ENCODE peak calls at places on chromosomes 5 and 9, in eight cellular contexts. One of them, this sample, is unnamed.

GRCh38 chr9:135198144-135198543 is 110.7 kb downstream of the OLFM1 start:
- DNase-seq in GM23338: no peak
- DNase-seq in ureter: no peak
- DNase-seq in posterior cingulate gyrus: no peak
- DNase-seq in HS-5: no peak
- DNase-seq in neural progenitor cell: no peak
- DNase-seq in Caco-2: no peak
- DNase-seq in stimulated activated CD8-positive, alpha-beta memory T cell treated with anti-CD3 and anti-CD28 coated beads, Interleukin-7, amount 100 ng/mL, for 24 hours: no peak
- DNase-seq in this sample: peak; percentile 53

GRCh38 chr9:86357091-86357866 is 3.1 kb upstream of the TUT7 start:
- DNase-seq in GM23338: no peak
- DNase-seq in ureter: no peak
- DNase-seq in posterior cingulate gyrus: no peak
- DNase-seq in HS-5: no peak
- DNase-seq in neural progenitor cell: no peak
- DNase-seq in Caco-2: no peak
- DNase-seq in stimulated activated CD8-positive, alpha-beta memory T cell treated with anti-CD3 and anti-CD28 coated beads, Interleukin-7, amount 100 ng/mL, for 24 hours: no peak
- DNase-seq in this sample: no peak

GRCh38 chr5:150263801-150264621 is 25.6 kb downstream of the CAMK2A start:
- DNase-seq in GM23338: no peak
- DNase-seq in ureter: peak; percentile 58
- DNase-seq in posterior cingulate gyrus: no peak
- DNase-seq in HS-5: peak; percentile 72
- DNase-seq in neural progenitor cell: no peak
- DNase-seq in Caco-2: no peak
- DNase-seq in stimulated activated CD8-positive, alpha-beta memory T cell treated with anti-CD3 and anti-CD28 coated beads, Interleukin-7, amount 100 ng/mL, for 24 hours: no peak
- DNase-seq in this sample: peak; percentile 38

GRCh38 chr9:90838098-90838497 is 36.5 kb downstream of the SYK start:
- DNase-seq in GM23338: peak; percentile 5
- DNase-seq in ureter: peak; percentile 12
- DNase-seq in posterior cingulate gyrus: no peak
- DNase-seq in HS-5: no peak
- DNase-seq in neural progenitor cell: no peak
- DNase-seq in Caco-2: no peak
- DNase-seq in stimulated activated CD8-positive, alpha-beta memory T cell treated with anti-CD3 and anti-CD28 coated beads, Interleukin-7, amount 100 ng/mL, for 24 hours: no peak
- DNase-seq in this sample: no peak

GRCh38 chr9:70590264-70590646 is 175.8 kb upstream of the KLF9 start:
- DNase-seq in GM23338: no peak
- DNase-seq in ureter: no peak
- DNase-seq in posterior cingulate gyrus: no peak
- DNase-seq in HS-5: no peak
- DNase-seq in neural progenitor cell: no peak
- DNase-seq in Caco-2: no peak
- DNase-seq in stimulated activated CD8-positive, alpha-beta memory T cell treated with anti-CD3 and anti-CD28 coated beads, Interleukin-7, amount 100 ng/mL, for 24 hours: no peak
- DNase-seq in this sample: no peak

GRCh38 chr5:135535820-135536801 is at the start of gene NEUROG1:
- DNase-seq in GM23338: peak; percentile 91
- DNase-seq in ureter: no peak
- DNase-seq in posterior cingulate gyrus: no peak
- DNase-seq in HS-5: no peak
- DNase-seq in neural progenitor cell: peak; percentile 96
- DNase-seq in Caco-2: no peak
- DNase-seq in stimulated activated CD8-positive, alpha-beta memory T cell treated with anti-CD3 and anti-CD28 coated beads, Interleukin-7, amount 100 ng/mL, for 24 hours: no peak
- DNase-seq in this sample: peak; percentile 93

GRCh38 chr5:73615085-73615484 is 10.9 kb upstream of the ARHGEF28 start:
- DNase-seq in GM23338: no peak
- DNase-seq in ureter: no peak
- DNase-seq in posterior cingulate gyrus: no peak
- DNase-seq in HS-5: no peak
- DNase-seq in neural progenitor cell: no peak
- DNase-seq in Caco-2: no peak
- DNase-seq in stimulated activated CD8-positive, alpha-beta memory T cell treated with anti-CD3 and anti-CD28 coated beads, Interleukin-7, amount 100 ng/mL, for 24 hours: no peak
- DNase-seq in this sample: no peak

GRCh38 chr9:2576631-2577030 is 45.0 kb upstream of the VLDLR start:
- DNase-seq in GM23338: no peak
- DNase-seq in ureter: no peak
- DNase-seq in posterior cingulate gyrus: no peak
- DNase-seq in HS-5: no peak
- DNase-seq in neural progenitor cell: no peak
- DNase-seq in Caco-2: no peak
- DNase-seq in stimulated activated CD8-positive, alpha-beta memory T cell treated with anti-CD3 and anti-CD28 coated beads, Interleukin-7, amount 100 ng/mL, for 24 hours: no peak
- DNase-seq in this sample: no peak

GRCh38 chr9:134889386-134890214 is 9.0 kb downstream of the FCN2 start:
- DNase-seq in GM23338: no peak
- DNase-seq in ureter: no peak
- DNase-seq in posterior cingulate gyrus: no peak
- DNase-seq in HS-5: no peak
- DNase-seq in neural progenitor cell: no peak
- DNase-seq in Caco-2: no peak
- DNase-seq in stimulated activated CD8-positive, alpha-beta memory T cell treated with anti-CD3 and anti-CD28 coated beads, Interleukin-7, amount 100 ng/mL, for 24 hours: no peak
- DNase-seq in this sample: no peak

GRCh38 chr5:113678924-113679575 is 165.6 kb downstream of the YTHDC2 start:
- DNase-seq in GM23338: peak; percentile 78
- DNase-seq in ureter: no peak
- DNase-seq in posterior cingulate gyrus: peak; percentile 30
- DNase-seq in HS-5: peak; percentile 31
- DNase-seq in neural progenitor cell: peak; percentile 77
- DNase-seq in Caco-2: no peak
- DNase-seq in stimulated activated CD8-positive, alpha-beta memory T cell treated with anti-CD3 and anti-CD28 coated beads, Interleukin-7, amount 100 ng/mL, for 24 hours: no peak
- DNase-seq in this sample: peak; percentile 67

GRCh38 chr9:18909140-18910018 is 123.6 kb downstream of the SAXO1 start:
- DNase-seq in GM23338: no peak
- DNase-seq in ureter: no peak
- DNase-seq in posterior cingulate gyrus: no peak
- DNase-seq in HS-5: no peak
- DNase-seq in neural progenitor cell: no peak
- DNase-seq in Caco-2: no peak
- DNase-seq in stimulated activated CD8-positive, alpha-beta memory T cell treated with anti-CD3 and anti-CD28 coated beads, Interleukin-7, amount 100 ng/mL, for 24 hours: no peak
- DNase-seq in this sample: no peak

GRCh38 chr9:110655723-110656641 is 12.6 kb upstream of the MUSK start:
- DNase-seq in GM23338: no peak
- DNase-seq in ureter: peak; percentile 47
- DNase-seq in posterior cingulate gyrus: no peak
- DNase-seq in HS-5: peak; percentile 37
- DNase-seq in neural progenitor cell: no peak
- DNase-seq in Caco-2: no peak
- DNase-seq in stimulated activated CD8-positive, alpha-beta memory T cell treated with anti-CD3 and anti-CD28 coated beads, Interleukin-7, amount 100 ng/mL, for 24 hours: no peak
- DNase-seq in this sample: no peak

GRCh38 chr9:133003671-133004090 is 25.2 kb downstream of the GFI1B start:
- DNase-seq in GM23338: peak; percentile 70
- DNase-seq in ureter: no peak
- DNase-seq in posterior cingulate gyrus: no peak
- DNase-seq in HS-5: no peak
- DNase-seq in neural progenitor cell: peak; percentile 63
- DNase-seq in Caco-2: no peak
- DNase-seq in stimulated activated CD8-positive, alpha-beta memory T cell treated with anti-CD3 and anti-CD28 coated beads, Interleukin-7, amount 100 ng/mL, for 24 hours: no peak
- DNase-seq in this sample: peak; percentile 71

GRCh38 chr5:35857606-35858205 is 1.0 kb downstream of the IL7R start:
- DNase-seq in GM23338: no peak
- DNase-seq in ureter: no peak
- DNase-seq in posterior cingulate gyrus: no peak
- DNase-seq in HS-5: peak; percentile 96
- DNase-seq in neural progenitor cell: no peak
- DNase-seq in Caco-2: no peak
- DNase-seq in stimulated activated CD8-positive, alpha-beta memory T cell treated with anti-CD3 and anti-CD28 coated beads, Interleukin-7, amount 100 ng/mL, for 24 hours: no peak
- DNase-seq in this sample: no peak

GRCh38 chr9:127734747-127735529 is at the start of gene TOR2A:
- DNase-seq in GM23338: peak; percentile 99
- DNase-seq in ureter: peak; percentile 97
- DNase-seq in posterior cingulate gyrus: peak; percentile 98
- DNase-seq in HS-5: peak; percentile 83
- DNase-seq in neural progenitor cell: peak; percentile 100
- DNase-seq in Caco-2: peak; percentile 96
- DNase-seq in stimulated activated CD8-positive, alpha-beta memory T cell treated with anti-CD3 and anti-CD28 coated beads, Interleukin-7, amount 100 ng/mL, for 24 hours: peak; percentile 96
- DNase-seq in this sample: peak; percentile 94

GRCh38 chr9:113933671-113934070 is 57.6 kb downstream of the ZNF618 start:
- DNase-seq in GM23338: no peak
- DNase-seq in ureter: no peak
- DNase-seq in posterior cingulate gyrus: no peak
- DNase-seq in HS-5: no peak
- DNase-seq in neural progenitor cell: no peak
- DNase-seq in Caco-2: no peak
- DNase-seq in stimulated activated CD8-positive, alpha-beta memory T cell treated with anti-CD3 and anti-CD28 coated beads, Interleukin-7, amount 100 ng/mL, for 24 hours: no peak
- DNase-seq in this sample: no peak

GRCh38 chr9:135070198-135070951 is 17.1 kb upstream of the OLFM1 start:
- DNase-seq in GM23338: peak; percentile 48
- DNase-seq in ureter: no peak
- DNase-seq in posterior cingulate gyrus: no peak
- DNase-seq in HS-5: no peak
- DNase-seq in neural progenitor cell: peak; percentile 87
- DNase-seq in Caco-2: peak; percentile 11
- DNase-seq in stimulated activated CD8-positive, alpha-beta memory T cell treated with anti-CD3 and anti-CD28 coated beads, Interleukin-7, amount 100 ng/mL, for 24 hours: no peak
- DNase-seq in this sample: peak; percentile 65

GRCh38 chr9:20382460-20383071 is 239.7 kb downstream of the MLLT3 start:
- DNase-seq in GM23338: peak; percentile 22
- DNase-seq in ureter: no peak
- DNase-seq in posterior cingulate gyrus: no peak
- DNase-seq in HS-5: no peak
- DNase-seq in neural progenitor cell: no peak
- DNase-seq in Caco-2: no peak
- DNase-seq in stimulated activated CD8-positive, alpha-beta memory T cell treated with anti-CD3 and anti-CD28 coated beads, Interleukin-7, amount 100 ng/mL, for 24 hours: no peak
- DNase-seq in this sample: no peak

GRCh38 chr9:111131219-111131618 is 92.9 kb upstream of the LPAR1 start:
- DNase-seq in GM23338: no peak
- DNase-seq in ureter: no peak
- DNase-seq in posterior cingulate gyrus: no peak
- DNase-seq in HS-5: no peak
- DNase-seq in neural progenitor cell: no peak
- DNase-seq in Caco-2: no peak
- DNase-seq in stimulated activated CD8-positive, alpha-beta memory T cell treated with anti-CD3 and anti-CD28 coated beads, Interleukin-7, amount 100 ng/mL, for 24 hours: no peak
- DNase-seq in this sample: no peak

GRCh38 chr5:36683821-36684434 is 77.5 kb downstream of the SLC1A3 start:
- DNase-seq in GM23338: no peak
- DNase-seq in ureter: no peak
- DNase-seq in posterior cingulate gyrus: peak; percentile 79
- DNase-seq in HS-5: peak; percentile 76
- DNase-seq in neural progenitor cell: peak; percentile 50
- DNase-seq in Caco-2: no peak
- DNase-seq in stimulated activated CD8-positive, alpha-beta memory T cell treated with anti-CD3 and anti-CD28 coated beads, Interleukin-7, amount 100 ng/mL, for 24 hours: no peak
- DNase-seq in this sample: no peak

GRCh38 chr5:124061663-124062062 is 549.7 kb downstream of the CSNK1G3 start:
- DNase-seq in GM23338: no peak
- DNase-seq in ureter: peak; percentile 57
- DNase-seq in posterior cingulate gyrus: no peak
- DNase-seq in HS-5: no peak
- DNase-seq in neural progenitor cell: no peak
- DNase-seq in Caco-2: no peak
- DNase-seq in stimulated activated CD8-positive, alpha-beta memory T cell treated with anti-CD3 and anti-CD28 coated beads, Interleukin-7, amount 100 ng/mL, for 24 hours: no peak
- DNase-seq in this sample: no peak

GRCh38 chr5:140324041-140324833 is 21.3 kb upstream of the PFDN1 start:
- DNase-seq in GM23338: no peak
- DNase-seq in ureter: no peak
- DNase-seq in posterior cingulate gyrus: no peak
- DNase-seq in HS-5: no peak
- DNase-seq in neural progenitor cell: no peak
- DNase-seq in Caco-2: no peak
- DNase-seq in stimulated activated CD8-positive, alpha-beta memory T cell treated with anti-CD3 and anti-CD28 coated beads, Interleukin-7, amount 100 ng/mL, for 24 hours: no peak
- DNase-seq in this sample: no peak

GRCh38 chr9:81656004-81656403 is 33.3 kb downstream of the TLE1 start:
- DNase-seq in GM23338: no peak
- DNase-seq in ureter: no peak
- DNase-seq in posterior cingulate gyrus: no peak
- DNase-seq in HS-5: no peak
- DNase-seq in neural progenitor cell: no peak
- DNase-seq in Caco-2: no peak
- DNase-seq in stimulated activated CD8-positive, alpha-beta memory T cell treated with anti-CD3 and anti-CD28 coated beads, Interleukin-7, amount 100 ng/mL, for 24 hours: no peak
- DNase-seq in this sample: no peak

GRCh38 chr5:57184322-57184721 is 10.5 kb downstream of the GPBP1 start:
- DNase-seq in GM23338: peak; percentile 50
- DNase-seq in ureter: no peak
- DNase-seq in posterior cingulate gyrus: no peak
- DNase-seq in HS-5: no peak
- DNase-seq in neural progenitor cell: no peak
- DNase-seq in Caco-2: no peak
- DNase-seq in stimulated activated CD8-positive, alpha-beta memory T cell treated with anti-CD3 and anti-CD28 coated beads, Interleukin-7, amount 100 ng/mL, for 24 hours: no peak
- DNase-seq in this sample: no peak

GRCh38 chr5:149549461-149550266 is 1.6 kb downstream of the CSNK1A1 start:
- DNase-seq in GM23338: peak; percentile 70
- DNase-seq in ureter: no peak
- DNase-seq in posterior cingulate gyrus: peak; percentile 18
- DNase-seq in HS-5: no peak
- DNase-seq in neural progenitor cell: peak; percentile 71
- DNase-seq in Caco-2: peak; percentile 57
- DNase-seq in stimulated activated CD8-positive, alpha-beta memory T cell treated with anti-CD3 and anti-CD28 coated beads, Interleukin-7, amount 100 ng/mL, for 24 hours: peak; percentile 10
- DNase-seq in this sample: peak; percentile 21

GRCh38 chr5:133081716-133082115 is 29.9 kb downstream of the HSPA4 start:
- DNase-seq in GM23338: no peak
- DNase-seq in ureter: no peak
- DNase-seq in posterior cingulate gyrus: no peak
- DNase-seq in HS-5: no peak
- DNase-seq in neural progenitor cell: no peak
- DNase-seq in Caco-2: no peak
- DNase-seq in stimulated activated CD8-positive, alpha-beta memory T cell treated with anti-CD3 and anti-CD28 coated beads, Interleukin-7, amount 100 ng/mL, for 24 hours: no peak
- DNase-seq in this sample: no peak

GRCh38 chr9:120698766-120699165 is 15.5 kb downstream of the MEGF9 start:
- DNase-seq in GM23338: no peak
- DNase-seq in ureter: no peak
- DNase-seq in posterior cingulate gyrus: no peak
- DNase-seq in HS-5: no peak
- DNase-seq in neural progenitor cell: no peak
- DNase-seq in Caco-2: no peak
- DNase-seq in stimulated activated CD8-positive, alpha-beta memory T cell treated with anti-CD3 and anti-CD28 coated beads, Interleukin-7, amount 100 ng/mL, for 24 hours: no peak
- DNase-seq in this sample: no peak

GRCh38 chr9:16147726-16148125 is 594.9 kb downstream of the CCDC171 start:
- DNase-seq in GM23338: no peak
- DNase-seq in ureter: no peak
- DNase-seq in posterior cingulate gyrus: no peak
- DNase-seq in HS-5: no peak
- DNase-seq in neural progenitor cell: no peak
- DNase-seq in Caco-2: no peak
- DNase-seq in stimulated activated CD8-positive, alpha-beta memory T cell treated with anti-CD3 and anti-CD28 coated beads, Interleukin-7, amount 100 ng/mL, for 24 hours: no peak
- DNase-seq in this sample: no peak

This sample was measured in iPS-NIHi11.